ENCODE peak calls at places on chromosomes 5 and 9, in seven cellular contexts. R is CD8-positive, alpha-beta memory T cell; C is uterus; P is ovary; D is kidney epithelial cell; Y is mesendoderm; N is H7. A is an unnamed sample.

GRCh38 chr5:54159153-54159836 is 151.1 kb downstream of the ARL15 start:
- DNase-seq in R (no peak), P (no peak), D (no peak), Y (peak), C (no peak), N (peak), A (no peak)

GRCh38 chr9:122346478-122347347 is 24.1 kb upstream of the PTGS1 start:
- DNase-seq in P (peak), D (no peak), N (peak), R (no peak), Y (peak), C (peak), A (peak)

GRCh38 chr9:125732562-125732961 is 14.6 kb upstream of the PBX3 start:
- DNase-seq in N (peak), R (no peak), C (no peak), D (no peak), Y (peak), P (no peak), A (no peak)

GRCh38 chr5:51652980-51653379 is 269.7 kb downstream of the ISL1 start:
- DNase-seq in R (no peak), P (no peak), N (peak), Y (peak), D (peak), C (no peak), A (peak)

GRCh38 chr5:1889321-1890065 is 6.8 kb upstream of the IRX4 start:
- DNase-seq in D (no peak), P (no peak), R (no peak), C (no peak), N (peak), Y (no peak), A (no peak)

GRCh38 chr9:96048116-96048953 is 172.8 kb downstream of the ERCC6L2 start:
- DNase-seq in N (peak), C (no peak), Y (no peak), D (peak), R (no peak), P (peak), A (no peak)

GRCh38 chr5:10354048-10354872 is 765 bp downstream of the MARCHF6 start:
- DNase-seq in R (peak), P (peak), C (no peak), D (no peak), N (peak), Y (peak), A (no peak)

GRCh38 chr9:127522727-127523126 is 71.4 kb downstream of the LRSAM1 start:
- DNase-seq in D (no peak), R (no peak), N (no peak), Y (no peak), C (no peak), P (no peak), A (no peak)

GRCh38 chr5:169850407-169850806 is 129.9 kb downstream of the INSYN2B start:
- DNase-seq in C (no peak), Y (no peak), R (no peak), P (no peak), D (no peak), N (no peak), A (no peak)

GRCh38 chr5:74094096-74094778 is 468.2 kb downstream of the ARHGEF28 start:
- DNase-seq in C (no peak), N (no peak), R (no peak), D (no peak), Y (no peak), P (no peak), A (peak)

GRCh38 chr5:179160584-179160983 is 100.4 kb downstream of the ZNF354C start:
- DNase-seq in C (no peak), D (no peak), Y (no peak), N (no peak), P (no peak), R (no peak), A (no peak)

GRCh38 chr9:34127035-34127948 is 794 bp upstream of the DCAF12 start:
- DNase-seq in C (no peak), D (no peak), R (no peak), N (no peak), P (no peak), Y (no peak), A (no peak)

GRCh38 chr9:27227192-27227591 is 69.8 kb downstream of the EQTN start:
- DNase-seq in C (no peak), R (no peak), Y (no peak), D (no peak), N (no peak), P (no peak), A (no peak)

GRCh38 chr5:55993013-55993412 is 1.8 kb downstream of the IL6ST start:
- DNase-seq in D (no peak), Y (no peak), P (no peak), R (no peak), N (peak), C (peak), A (no peak)

GRCh38 chr9:104854613-104855012 is 73.3 kb downstream of the ABCA1 start:
- DNase-seq in P (no peak), C (no peak), R (no peak), N (no peak), D (no peak), Y (no peak), A (no peak)

GRCh38 chr9:97934321-97935115 is 3.5 kb downstream of the HEMGN start:
- DNase-seq in D (no peak), Y (peak), R (no peak), P (no peak), C (no peak), N (peak), A (no peak)

GRCh38 chr5:52791366-52791765 is 3.6 kb downstream of the ITGA1 start:
- DNase-seq in N (no peak), C (no peak), D (no peak), R (no peak), Y (no peak), P (no peak), A (no peak)

GRCh38 chr9:96022445-96023031 is 147.0 kb downstream of the ERCC6L2 start:
- DNase-seq in N (peak), Y (peak), P (peak), C (no peak), R (peak), D (no peak), A (no peak)

GRCh38 chr5:157303667-157304327 is 37.9 kb downstream of the CYFIP2 start:
- DNase-seq in Y (peak), R (peak), C (no peak), D (no peak), N (peak), P (no peak), A (no peak)

GRCh38 chr5:149775785-149776184 is 45.7 kb downstream of the PPARGC1B start:
- DNase-seq in Y (peak), P (no peak), D (no peak), R (no peak), C (no peak), N (peak), A (no peak)

GRCh38 chr5:61813361-61813760 is 481.3 kb downstream of the ZSWIM6 start:
- DNase-seq in C (no peak), Y (no peak), D (no peak), R (no peak), N (no peak), P (no peak), A (no peak)

GRCh38 chr5:127492854-127493738 is 24.3 kb upstream of the PRRC1 start:
- DNase-seq in R (no peak), P (no peak), D (no peak), Y (peak), N (peak), C (no peak), A (no peak)

GRCh38 chr5:56169281-56169680 is 63.8 kb downstream of the ANKRD55 start:
- DNase-seq in D (no peak), P (no peak), Y (no peak), N (no peak), R (no peak), C (no peak), A (no peak)

GRCh38 chr9:93575706-93576295 is 583 bp upstream of the PHF2 start:
- DNase-seq in R (peak), C (peak), N (peak), Y (peak), D (no peak), P (peak), A (no peak)

GRCh38 chr5:133907075-133907474 is 61.4 kb downstream of the C5orf15 start:
- DNase-seq in P (no peak), Y (no peak), N (no peak), R (no peak), C (no peak), D (no peak), A (no peak)

GRCh38 chr9:132406554-132407122 is at the start of gene TTF1:
- DNase-seq in Y (peak), D (peak), P (peak), C (peak), R (peak), N (peak), A (peak)

GRCh38 chr9:111094433-111095421 is 56.5 kb upstream of the LPAR1 start:
- DNase-seq in P (no peak), R (no peak), N (no peak), D (peak), C (peak), Y (no peak), A (no peak)

GRCh38 chr9:116721411-116721810 is 34.3 kb downstream of the TRIM32 start:
- DNase-seq in D (no peak), P (no peak), C (no peak), N (no peak), R (no peak), Y (no peak), A (no peak)

GRCh38 chr9:105128908-105129307 is 115.5 kb upstream of the SLC44A1 start:
- DNase-seq in Y (no peak), C (no peak), P (no peak), D (no peak), N (no peak), R (no peak), A (no peak)

GRCh38 chr5:131375351-131375750 is 111.5 kb downstream of the CDC42SE2 start:
- DNase-seq in R (no peak), D (no peak), C (no peak), N (no peak), Y (no peak), P (no peak), A (peak)

GRCh38 chr5:64939772-64940510 is 171.2 kb downstream of the CWC27 start:
- DNase-seq in R (no peak), P (peak), N (peak), C (no peak), Y (peak), D (no peak), A (no peak)

GRCh38 chr5:112217847-112218579 is 201.1 kb downstream of the EPB41L4A start:
- DNase-seq in Y (peak), R (no peak), C (no peak), D (no peak), P (no peak), N (no peak), A (no peak)

GRCh38 chr9:131447600-131447999 is 53.7 kb downstream of the PRRC2B start:
- DNase-seq in N (no peak), D (no peak), C (no peak), P (no peak), Y (no peak), R (no peak), A (no peak)

GRCh38 chr9:120885968-120886367 is 9.0 kb upstream of the PHF19 start:
- DNase-seq in P (no peak), N (no peak), C (no peak), R (no peak), Y (no peak), D (no peak), A (no peak)

GRCh38 chr9:18595597-18595996 is 121.6 kb downstream of the ADAMTSL1 start:
- DNase-seq in C (no peak), P (no peak), Y (no peak), D (no peak), R (no peak), N (no peak), A (no peak)

GRCh38 chr5:178902849-178903248 is 7.1 kb downstream of the ZFP2 start:
- DNase-seq in N (no peak), R (no peak), P (no peak), Y (no peak), C (no peak), D (no peak), A (no peak)

GRCh38 chr5:169742773-169743296 is 105.8 kb downstream of the DOCK2 start:
- DNase-seq in P (peak), R (no peak), D (no peak), C (no peak), N (no peak), Y (no peak), A (no peak)

DNA sequence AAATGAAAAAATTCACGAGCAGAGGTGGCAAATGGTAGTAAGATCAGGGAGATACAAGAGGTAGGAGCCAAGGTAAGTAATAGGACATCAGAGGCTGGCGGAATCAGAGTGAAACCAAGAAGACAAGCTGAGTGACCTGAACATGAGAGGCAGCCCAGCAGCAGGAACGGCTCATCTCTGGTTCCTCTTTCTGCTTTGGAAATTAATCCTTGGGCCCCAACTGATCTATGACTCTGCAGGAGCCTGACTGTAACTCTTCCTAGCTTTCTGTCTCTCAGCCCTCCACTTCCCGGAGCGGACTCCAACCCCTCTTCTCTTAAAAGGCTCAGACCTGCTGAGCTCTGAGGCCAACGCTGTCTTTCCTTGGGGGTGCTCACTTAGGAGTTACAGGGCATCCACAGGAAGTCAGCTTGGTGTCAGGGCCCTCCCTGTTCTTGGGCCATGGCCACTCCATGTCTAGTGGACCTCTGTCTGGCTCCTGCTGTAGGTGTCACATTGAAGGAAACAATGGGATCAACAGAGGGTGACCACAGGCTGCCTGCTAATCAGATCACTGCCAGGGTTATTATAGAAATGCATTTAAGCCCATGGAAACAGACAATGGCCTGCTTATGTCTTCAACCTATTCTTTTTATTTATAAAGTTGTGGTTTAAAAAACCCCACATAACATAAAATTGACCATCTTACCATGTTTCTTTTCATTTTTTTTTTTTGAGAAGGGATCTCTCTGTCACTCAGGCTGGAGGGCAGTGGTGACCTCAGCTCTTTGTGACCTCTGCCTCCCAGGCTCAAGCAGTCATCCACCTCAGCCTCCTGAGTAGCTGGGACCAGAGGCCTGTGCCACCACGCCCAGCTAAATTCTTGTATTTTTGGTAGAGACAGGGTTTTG is 22.5 kb upstream of the SHB start:
- DNase-seq in P (no peak), D (no peak), Y (peak), C (no peak), N (no peak), R (no peak), A (no peak)
- H3K4me3 ChIP-seq in P (no peak), D (no peak), Y (no peak), C (no peak), N (no peak), R (no peak), A (no peak)

GRCh38 chr5:151683936-151684586 is 2.7 kb downstream of the SPARC start:
- DNase-seq in P (no peak), N (no peak), Y (no peak), R (no peak), D (no peak), C (no peak), A (no peak)
- H3K4me3 ChIP-seq in P (peak), N (no peak), Y (no peak), R (no peak), D (peak), C (peak), A (peak)

GRCh38 chr5:147558131-147558730 is 48.4 kb upstream of the DPYSL3 start:
- DNase-seq in C (no peak), Y (peak), R (no peak), D (no peak), N (no peak), P (no peak), A (no peak)

GRCh38 chr5:147559725-147560124 is 49.9 kb upstream of the DPYSL3 start:
- DNase-seq in R (no peak), N (peak), D (no peak), C (no peak), Y (peak), P (no peak), A (no peak)

GRCh38 chr5:147561435-147561834 is 51.6 kb upstream of the DPYSL3 start:
- DNase-seq in Y (no peak), P (no peak), N (no peak), R (no peak), D (no peak), C (no peak), A (no peak)

GRCh38 chr5:147558826-147559225 is 49.0 kb upstream of the DPYSL3 start:
- DNase-seq in P (peak), R (no peak), N (peak), C (peak), D (no peak), Y (peak), A (no peak)

DNA sequence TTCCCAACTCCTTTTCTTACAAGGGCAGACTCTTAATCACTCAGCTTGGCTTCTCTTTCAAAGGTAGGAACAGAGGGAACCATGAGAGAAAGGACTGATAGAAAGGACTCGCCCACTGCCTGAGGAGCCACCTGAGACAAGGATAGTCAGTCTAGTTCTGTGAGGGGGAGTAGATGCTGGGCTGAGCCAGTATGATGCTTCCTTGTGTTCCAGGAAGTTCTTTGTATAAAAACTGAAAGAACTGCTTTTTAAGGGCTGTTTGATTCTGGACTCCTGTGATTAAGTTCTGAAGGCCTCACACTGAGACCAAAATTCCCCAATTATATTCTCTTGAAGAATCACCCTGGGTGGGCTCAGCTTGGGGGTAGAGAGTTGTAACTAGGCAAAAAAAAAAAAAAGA is 51.1 kb upstream of the DPYSL3 start:
- DNase-seq in P (no peak), D (no peak), C (no peak), N (peak), R (no peak), Y (peak), A (no peak)
- H3K4me3 ChIP-seq in P (no peak), D (no peak), C (no peak), N (no peak), R (no peak), Y (no peak), A (no peak)

GRCh38 chr5:80962630-80963520 is 2.7 kb downstream of the RASGRF2 start:
- DNase-seq in D (no peak), Y (no peak), P (no peak), C (no peak), N (no peak), R (no peak), A (peak)
- H3K4me3 ChIP-seq in D (peak), Y (no peak), P (no peak), C (no peak), N (no peak), R (no peak), A (no peak)

GRCh38 chr5:38772471-38772870 is 73.3 kb upstream of the OSMR start:
- DNase-seq in N (no peak), P (no peak), Y (no peak), R (no peak), C (no peak), D (no peak), A (no peak)

GRCh38 chr5:38765461-38765861 is 80.4 kb upstream of the OSMR start:
- DNase-seq in C (no peak), P (no peak), N (no peak), Y (no peak), D (no peak), R (no peak), A (no peak)

GRCh38 chr5:38766151-38766550 is 79.7 kb upstream of the OSMR start:
- DNase-seq in C (no peak), N (no peak), P (no peak), D (no peak), R (no peak), Y (no peak), A (no peak)

DNA sequence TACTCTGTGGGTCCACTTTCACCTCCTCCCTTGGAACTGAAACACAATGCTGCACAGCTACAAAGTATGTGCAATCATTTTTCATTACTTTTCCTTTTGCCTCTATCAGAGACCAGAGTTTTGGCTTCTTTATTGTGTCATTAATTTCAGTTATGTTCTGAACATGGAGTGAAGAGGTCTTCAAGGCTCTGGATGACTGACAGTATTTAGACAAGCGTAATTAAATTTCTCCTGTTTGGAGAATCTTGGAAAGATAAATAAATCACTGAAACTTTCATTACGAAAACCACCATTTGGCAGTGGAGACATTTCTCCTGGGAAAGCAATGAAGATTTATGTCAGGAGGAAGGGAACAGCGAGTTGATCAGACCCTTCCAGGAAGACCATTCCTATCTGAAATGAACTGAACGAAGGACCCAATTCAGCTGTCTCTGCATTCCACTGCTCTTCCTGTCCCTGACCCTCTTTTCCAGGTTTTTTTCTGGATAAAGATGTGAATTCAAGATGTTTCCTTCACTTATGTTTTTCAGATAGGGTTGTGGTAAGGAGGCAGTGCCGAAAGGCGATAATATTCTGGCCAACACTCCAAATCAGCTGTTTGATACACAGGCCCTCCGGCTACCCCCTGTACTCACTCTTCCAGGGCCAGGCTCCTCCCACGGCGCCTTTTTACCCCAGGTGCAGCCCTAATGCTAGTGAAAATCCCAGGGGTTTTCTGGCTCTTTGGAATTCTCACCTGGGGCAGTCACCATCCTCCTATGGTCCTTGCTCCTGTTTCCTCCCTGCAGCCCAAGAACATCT is 77.2 kb upstream of the OSMR start:
- DNase-seq in P (no peak), D (no peak), N (no peak), Y (no peak), C (no peak), R (no peak), A (no peak)
- H3K4me3 ChIP-seq in P (no peak), D (no peak), N (no peak), Y (no peak), C (no peak), R (no peak), A (no peak)

A was measured in retinal pigment epithelial cell.